ENCODE peak calls at places on chromosomes 6 and 20, in six cellular contexts. J is endothelial cell, U is fibroblast of villous mesenchyme, K is BE2C, Z is choroid plexus epithelial cell, M is BJ. E is an unnamed sample.

GRCh38 chr6:152734630-152735029 is 16.0 kb upstream of the VIP start:
- DNase-seq in M (no peak), Z (no peak), U (no peak), J (no peak), K (no peak), E (no peak)

GRCh38 chr20:21238818-21239530 is 64.2 kb upstream of the XRN2 start:
- DNase-seq in M (no peak), U (no peak), K (no peak), Z (no peak), J (no peak), E (no peak)

GRCh38 chr6:81643156-81643555 is 109.3 kb downstream of the TENT5A start:
- DNase-seq in Z (no peak), U (no peak), K (no peak), M (no peak), J (no peak), E (no peak)

GRCh38 chr6:136069119-136069518 is 181.0 kb downstream of the MTFR2 start:
- DNase-seq in J (no peak), K (no peak), U (peak; percentile 70), Z (peak; percentile 93), M (no peak), E (peak; percentile 51)

GRCh38 chr6:147169529-147169928 is 34.7 kb upstream of the STXBP5 start:
- DNase-seq in K (no peak), M (no peak), U (no peak), J (no peak), Z (no peak), E (no peak)

GRCh38 chr6:11033825-11034224 is 10.3 kb downstream of the ELOVL2 start:
- DNase-seq in M (peak; percentile 50), J (no peak), K (no peak), Z (peak; percentile 67), U (peak; percentile 82), E (no peak)

GRCh38 chr6:2733324-2733723 is 17.4 kb downstream of the MYLK4 start:
- DNase-seq in J (no peak), Z (peak; percentile 37), U (no peak), K (no peak), M (no peak), E (no peak)

GRCh38 chr20:59405226-59405815 is 104.9 kb downstream of the EDN3 start:
- DNase-seq in Z (no peak), J (no peak), U (no peak), M (no peak), K (no peak), E (no peak)

GRCh38 chr6:1630771-1631217 is 21.1 kb downstream of the FOXC1 start:
- DNase-seq in K (no peak), U (no peak), M (no peak), Z (no peak), J (no peak), E (no peak)

GRCh38 chr6:135449246-135449645 is 48.3 kb downstream of the AHI1 start:
- DNase-seq in J (no peak), K (no peak), Z (no peak), M (no peak), U (no peak), E (no peak)

GRCh38 chr20:15702161-15702560 is 871.1 kb downstream of the KIF16B start:
- DNase-seq in M (no peak), J (no peak), Z (no peak), K (no peak), U (peak; percentile 3), E (no peak)

GRCh38 chr20:63073051-63073737 is 66.4 kb upstream of the BHLHE23 start:
- DNase-seq in U (no peak), K (peak; percentile 17), Z (no peak), M (no peak), J (no peak), E (no peak)

GRCh38 chr6:163284151-163284550 is 130.4 kb upstream of the QKI start:
- DNase-seq in K (no peak), J (no peak), Z (peak; percentile 60), U (no peak), M (no peak), E (no peak)

GRCh38 chr6:31912186-31912585 is 10.3 kb upstream of the ZBTB12 start:
- DNase-seq in Z (no peak), M (no peak), U (no peak), J (no peak), K (no peak), E (no peak)

GRCh38 chr6:147390909-147391536 is 117.5 kb upstream of the SAMD5 start:
- DNase-seq in Z (peak; percentile 64), J (peak; percentile 28), K (peak; percentile 31), U (peak; percentile 22), M (no peak), E (no peak)

GRCh38 chr20:34791289-34792020 is 34.0 kb downstream of the NCOA6 start:
- DNase-seq in J (no peak), M (peak; percentile 37), Z (peak; percentile 75), K (no peak), U (peak; percentile 82), E (no peak)

GRCh38 chr6:83615025-83615999 is 93.6 kb downstream of the SNAP91 start:
- DNase-seq in Z (peak; percentile 67), U (peak; percentile 46), K (peak; percentile 78), J (peak; percentile 8), M (no peak), E (no peak)

GRCh38 chr20:31842471-31843157 is 2.8 kb downstream of the FOXS1 start:
- DNase-seq in Z (peak; percentile 94), K (peak; percentile 59), M (no peak), U (peak; percentile 81), J (no peak), E (no peak)

GRCh38 chr6:127539292-127539691 is 20.2 kb upstream of the MTCL3 start:
- DNase-seq in K (no peak), Z (peak; percentile 65), M (no peak), U (peak; percentile 34), J (no peak), E (no peak)

GRCh38 chr20:38873050-38873581 is 53.1 kb upstream of the FAM83D start:
- DNase-seq in Z (no peak), K (no peak), U (no peak), J (no peak), M (no peak), E (no peak)

GRCh38 chr20:24582373-24583168 is 113.1 kb downstream of the SYNDIG1 start:
- DNase-seq in J (no peak), U (no peak), M (no peak), Z (no peak), K (no peak), E (no peak)

GRCh38 chr6:43758617-43759050 is 11.4 kb upstream of the VEGFA start:
- DNase-seq in K (peak; percentile 64), J (peak; percentile 71), U (no peak), Z (no peak), M (no peak), E (no peak)

GRCh38 chr20:46346770-46347169 is 38.5 kb upstream of the CDH22 start:
- DNase-seq in Z (no peak), J (no peak), M (no peak), K (peak; percentile 52), U (no peak), E (no peak)

GRCh38 chr6:21997414-21998037 is 299.3 kb downstream of the PRL start:
- DNase-seq in K (peak; percentile 68), U (no peak), M (no peak), Z (peak; percentile 21), J (no peak), E (no peak)

GRCh38 chr20:43955244-43956191 is 40.9 kb downstream of the TOX2 start:
- DNase-seq in Z (peak; percentile 86), M (peak; percentile 90), K (no peak), U (peak; percentile 80), J (no peak), E (peak; percentile 73)

GRCh38 chr6:44477293-44477894 is 89.9 kb downstream of the CDC5L start:
- DNase-seq in U (no peak), J (no peak), Z (no peak), M (no peak), K (no peak), E (no peak)

GRCh38 chr20:8018928-8019177 is 708 bp downstream of the TMX4 start:
- DNase-seq in K (no peak), U (peak; percentile 48), M (no peak), Z (peak; percentile 41), J (no peak), E (no peak)
- TF ChIP-seq CTCF in K (no peak), U (no peak), M (peak; percentile 13), Z (no peak), J (no peak), E (no peak)

GRCh38 chr20:54199721-54200176 is 8.1 kb upstream of the PFDN4 start:
- DNase-seq in J (peak; percentile 78), Z (peak; percentile 88), U (peak; percentile 80), K (peak; percentile 69), M (no peak), E (no peak)

GRCh38 chr20:54200487-54201267 is 7.2 kb upstream of the PFDN4 start:
- DNase-seq in U (no peak), K (no peak), M (no peak), J (no peak), Z (no peak), E (no peak)

GRCh38 chr20:54203281-54203680 is 4.6 kb upstream of the PFDN4 start:
- DNase-seq in K (no peak), J (no peak), M (no peak), Z (no peak), U (no peak), E (no peak)

GRCh38 chr20:54199283-54199682 is 8.6 kb upstream of the PFDN4 start:
- DNase-seq in M (no peak), J (no peak), K (no peak), U (no peak), Z (no peak), E (no peak)

DNA sequence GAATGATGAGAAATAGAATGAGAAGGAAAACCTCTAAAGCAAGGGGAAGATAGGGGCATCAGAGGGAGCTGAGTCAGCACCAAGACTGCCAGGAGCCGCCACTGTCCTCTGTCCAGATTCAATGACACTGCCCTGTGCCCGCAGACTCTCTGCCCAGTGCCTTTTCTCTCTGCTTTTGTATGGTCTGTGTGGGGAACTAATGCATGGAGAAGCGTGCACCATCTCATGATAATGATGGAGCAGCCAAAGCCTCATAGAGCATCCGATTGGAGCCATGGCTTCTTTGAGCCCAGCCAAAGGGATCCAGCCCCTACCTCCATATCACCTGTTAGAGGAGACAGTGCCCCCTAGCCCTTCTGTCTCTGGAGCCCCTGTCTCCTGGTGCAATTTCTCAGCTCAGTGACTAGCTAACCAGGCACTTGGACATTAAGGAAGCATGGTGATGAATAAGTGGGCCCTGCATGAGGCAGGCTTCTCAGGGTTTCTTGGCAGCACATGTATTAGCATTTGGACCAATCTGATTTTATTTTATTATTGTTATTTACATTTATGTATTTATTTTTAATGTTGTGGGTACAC is 6.5 kb upstream of the PFDN4 start:
- DNase-seq in Z (no peak), J (no peak), M (no peak), U (no peak), K (no peak), E (no peak)
- TF ChIP-seq CTCF in Z (no peak), J (no peak), M (no peak), U (no peak), K (no peak), E (no peak)

GRCh38 chr6:20044883-20045282 is 167.4 kb downstream of the MBOAT1 start:
- DNase-seq in Z (no peak), U (no peak), K (no peak), J (no peak), M (no peak), E (no peak)
- TF ChIP-seq CTCF in Z (no peak), U (no peak), K (no peak), J (no peak), M (no peak), E (no peak)

DNA sequence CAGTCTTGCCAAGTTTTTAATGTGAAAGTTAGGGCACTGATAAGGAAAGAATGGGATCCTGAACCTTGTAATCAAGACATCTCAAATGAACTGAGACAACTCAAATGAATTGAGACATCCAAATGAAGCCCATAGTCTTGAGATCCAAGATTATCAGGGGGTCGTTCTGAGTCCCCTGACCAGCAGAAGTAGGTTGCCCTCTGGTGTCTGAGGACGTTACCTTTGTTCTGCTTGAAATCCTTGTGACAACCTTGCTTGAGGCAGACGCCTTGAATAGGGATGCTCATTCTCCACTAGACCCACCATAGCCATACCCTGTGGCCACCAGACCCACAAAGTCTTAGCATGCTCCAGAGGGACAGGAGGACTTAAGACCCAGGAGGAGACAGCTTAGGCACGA is 37.7 kb downstream of the ZBTB9 start:
- DNase-seq in M (no peak), J (no peak), U (no peak), Z (no peak), K (no peak), E (no peak)
- TF ChIP-seq CTCF in M (no peak), J (no peak), U (no peak), Z (peak; percentile 4), K (peak; percentile 35), E (no peak)

E was measured in epithelial cell of proximal tubule.